ENCODE peak calls at places on chromosomes 3 and 15, in six cellular contexts. One of them, this sample, is unnamed.
A peak's percentile ranks its signal among the peaks of the same experiment; 100 is the strongest.

GRCh38 chr3:76997733-76998132 is 42.2 kb upstream of the ROBO2 start:
- DNase-seq in RWPE1: peak; percentile 11
- DNase-seq in left ventricle myocardium inferior: no peak
- DNase-seq in progenitor cell of endocrine pancreas: no peak
- DNase-seq in ovary: no peak
- DNase-seq in cardiac fibroblast: no peak
- DNase-seq in this sample: peak; percentile 65

GRCh38 chr3:81218023-81218422 is 543.4 kb downstream of the GBE1 start:
- DNase-seq in progenitor cell of endocrine pancreas: no peak
- DNase-seq in ovary: no peak
- DNase-seq in RWPE1: no peak
- DNase-seq in cardiac fibroblast: peak; percentile 72
- DNase-seq in left ventricle myocardium inferior: no peak
- DNase-seq in this sample: peak; percentile 29

GRCh38 chr15:45715528-45715927 is 80.7 kb downstream of the SQOR start:
- DNase-seq in cardiac fibroblast: peak; percentile 51
- DNase-seq in progenitor cell of endocrine pancreas: no peak
- DNase-seq in ovary: no peak
- DNase-seq in RWPE1: no peak
- DNase-seq in left ventricle myocardium inferior: no peak
- DNase-seq in this sample: peak; percentile 21

GRCh38 chr3:172189213-172189612 is 149.8 kb downstream of the FNDC3B start:
- DNase-seq in RWPE1: no peak
- DNase-seq in ovary: no peak
- DNase-seq in progenitor cell of endocrine pancreas: no peak
- DNase-seq in cardiac fibroblast: no peak
- DNase-seq in left ventricle myocardium inferior: no peak
- DNase-seq in this sample: no peak

GRCh38 chr15:92869263-92869940 is 30.7 kb upstream of the CHD2 start:
- DNase-seq in left ventricle myocardium inferior: no peak
- DNase-seq in ovary: no peak
- DNase-seq in RWPE1: peak; percentile 73
- DNase-seq in progenitor cell of endocrine pancreas: no peak
- DNase-seq in cardiac fibroblast: peak; percentile 39
- DNase-seq in this sample: no peak

GRCh38 chr3:100001514-100002270 is 112.6 kb downstream of the FILIP1L start:
- DNase-seq in left ventricle myocardium inferior: no peak
- DNase-seq in progenitor cell of endocrine pancreas: no peak
- DNase-seq in ovary: no peak
- DNase-seq in cardiac fibroblast: no peak
- DNase-seq in RWPE1: peak; percentile 77
- DNase-seq in this sample: no peak

GRCh38 chr3:27194494-27194893 is 174.7 kb downstream of the NEK10 start:
- DNase-seq in ovary: no peak
- DNase-seq in cardiac fibroblast: no peak
- DNase-seq in progenitor cell of endocrine pancreas: no peak
- DNase-seq in RWPE1: no peak
- DNase-seq in left ventricle myocardium inferior: no peak
- DNase-seq in this sample: peak; percentile 31

GRCh38 chr3:126287536-126288181 is 69.5 kb downstream of the KLF15 start:
- DNase-seq in progenitor cell of endocrine pancreas: no peak
- DNase-seq in ovary: peak; percentile 73
- DNase-seq in left ventricle myocardium inferior: peak; percentile 72
- DNase-seq in cardiac fibroblast: peak; percentile 57
- DNase-seq in RWPE1: no peak
- DNase-seq in this sample: peak; percentile 50

GRCh38 chr3:78919021-78919755 is 848.6 kb downstream of the ROBO1 start:
- DNase-seq in RWPE1: peak; percentile 15
- DNase-seq in ovary: no peak
- DNase-seq in left ventricle myocardium inferior: no peak
- DNase-seq in cardiac fibroblast: peak; percentile 97
- DNase-seq in progenitor cell of endocrine pancreas: no peak
- DNase-seq in this sample: peak; percentile 92

GRCh38 chr3:143977326-143978262 is 6.0 kb downstream of the DIPK2A start:
- DNase-seq in ovary: no peak
- DNase-seq in progenitor cell of endocrine pancreas: no peak
- DNase-seq in cardiac fibroblast: peak; percentile 58
- DNase-seq in RWPE1: no peak
- DNase-seq in left ventricle myocardium inferior: no peak
- DNase-seq in this sample: peak; percentile 55

GRCh38 chr15:55942332-55942731 is 51.1 kb downstream of the NEDD4 start:
- DNase-seq in RWPE1: no peak
- DNase-seq in cardiac fibroblast: no peak
- DNase-seq in progenitor cell of endocrine pancreas: no peak
- DNase-seq in ovary: no peak
- DNase-seq in left ventricle myocardium inferior: no peak
- DNase-seq in this sample: no peak

GRCh38 chr3:171460226-171461086 is at the start of gene TNIK:
- DNase-seq in left ventricle myocardium inferior: peak; percentile 94
- DNase-seq in ovary: peak; percentile 81
- DNase-seq in RWPE1: peak; percentile 94
- DNase-seq in progenitor cell of endocrine pancreas: peak; percentile 69
- DNase-seq in cardiac fibroblast: peak; percentile 91
- DNase-seq in this sample: peak; percentile 84

GRCh38 chr3:189392969-189393368 is 221.2 kb downstream of the TPRG1 start:
- DNase-seq in ovary: no peak
- DNase-seq in RWPE1: peak; percentile 91
- DNase-seq in left ventricle myocardium inferior: no peak
- DNase-seq in cardiac fibroblast: peak; percentile 23
- DNase-seq in progenitor cell of endocrine pancreas: no peak
- DNase-seq in this sample: peak; percentile 20

GRCh38 chr15:40680151-40680550 is 14.8 kb upstream of the RAD51 start:
- DNase-seq in cardiac fibroblast: no peak
- DNase-seq in left ventricle myocardium inferior: no peak
- DNase-seq in ovary: no peak
- DNase-seq in progenitor cell of endocrine pancreas: no peak
- DNase-seq in RWPE1: no peak
- DNase-seq in this sample: no peak

GRCh38 chr15:50066693-50067092 is 52.3 kb downstream of the ATP8B4 start:
- DNase-seq in cardiac fibroblast: no peak
- DNase-seq in RWPE1: no peak
- DNase-seq in progenitor cell of endocrine pancreas: no peak
- DNase-seq in ovary: no peak
- DNase-seq in left ventricle myocardium inferior: no peak
- DNase-seq in this sample: no peak

GRCh38 chr3:143280984-143281383 is 161.4 kb downstream of the CHST2 start:
- DNase-seq in ovary: no peak
- DNase-seq in progenitor cell of endocrine pancreas: no peak
- DNase-seq in RWPE1: no peak
- DNase-seq in cardiac fibroblast: no peak
- DNase-seq in left ventricle myocardium inferior: no peak
- DNase-seq in this sample: no peak

GRCh38 chr15:51621917-51622268 is 678 bp downstream of the DMXL2 start:
- DNase-seq in left ventricle myocardium inferior: peak; percentile 32
- DNase-seq in progenitor cell of endocrine pancreas: peak; percentile 27
- DNase-seq in cardiac fibroblast: peak; percentile 74
- DNase-seq in ovary: peak; percentile 41
- DNase-seq in RWPE1: peak; percentile 69
- DNase-seq in this sample: peak; percentile 68

GRCh38 chr15:99135194-99135593 is 30.3 kb downstream of the SYNM start:
- DNase-seq in ovary: no peak
- DNase-seq in RWPE1: no peak
- DNase-seq in left ventricle myocardium inferior: no peak
- DNase-seq in cardiac fibroblast: peak; percentile 40
- DNase-seq in progenitor cell of endocrine pancreas: no peak
- DNase-seq in this sample: peak; percentile 37

GRCh38 chr3:60906283-60906682 is 345.0 kb downstream of the FHIT start:
- DNase-seq in ovary: no peak
- DNase-seq in progenitor cell of endocrine pancreas: no peak
- DNase-seq in RWPE1: no peak
- DNase-seq in cardiac fibroblast: no peak
- DNase-seq in left ventricle myocardium inferior: no peak
- DNase-seq in this sample: no peak
- TF ChIP-seq CTCF in ovary: no peak
- TF ChIP-seq CTCF in progenitor cell of endocrine pancreas: no peak
- TF ChIP-seq CTCF in RWPE1: no peak
- TF ChIP-seq CTCF in cardiac fibroblast: no peak
- TF ChIP-seq CTCF in left ventricle myocardium inferior: no peak
- TF ChIP-seq CTCF in this sample: no peak

GRCh38 chr15:81336568-81336967 is 12.6 kb upstream of the STARD5 start:
- DNase-seq in RWPE1: peak; percentile 23
- DNase-seq in cardiac fibroblast: peak; percentile 61
- DNase-seq in progenitor cell of endocrine pancreas: no peak
- DNase-seq in ovary: no peak
- DNase-seq in left ventricle myocardium inferior: no peak
- DNase-seq in this sample: peak; percentile 55
- TF ChIP-seq CTCF in RWPE1: no peak
- TF ChIP-seq CTCF in cardiac fibroblast: peak; percentile 50
- TF ChIP-seq CTCF in progenitor cell of endocrine pancreas: peak; percentile 23
- TF ChIP-seq CTCF in ovary: no peak
- TF ChIP-seq CTCF in left ventricle myocardium inferior: peak; percentile 31
- TF ChIP-seq CTCF in this sample: peak; percentile 60

DNA sequence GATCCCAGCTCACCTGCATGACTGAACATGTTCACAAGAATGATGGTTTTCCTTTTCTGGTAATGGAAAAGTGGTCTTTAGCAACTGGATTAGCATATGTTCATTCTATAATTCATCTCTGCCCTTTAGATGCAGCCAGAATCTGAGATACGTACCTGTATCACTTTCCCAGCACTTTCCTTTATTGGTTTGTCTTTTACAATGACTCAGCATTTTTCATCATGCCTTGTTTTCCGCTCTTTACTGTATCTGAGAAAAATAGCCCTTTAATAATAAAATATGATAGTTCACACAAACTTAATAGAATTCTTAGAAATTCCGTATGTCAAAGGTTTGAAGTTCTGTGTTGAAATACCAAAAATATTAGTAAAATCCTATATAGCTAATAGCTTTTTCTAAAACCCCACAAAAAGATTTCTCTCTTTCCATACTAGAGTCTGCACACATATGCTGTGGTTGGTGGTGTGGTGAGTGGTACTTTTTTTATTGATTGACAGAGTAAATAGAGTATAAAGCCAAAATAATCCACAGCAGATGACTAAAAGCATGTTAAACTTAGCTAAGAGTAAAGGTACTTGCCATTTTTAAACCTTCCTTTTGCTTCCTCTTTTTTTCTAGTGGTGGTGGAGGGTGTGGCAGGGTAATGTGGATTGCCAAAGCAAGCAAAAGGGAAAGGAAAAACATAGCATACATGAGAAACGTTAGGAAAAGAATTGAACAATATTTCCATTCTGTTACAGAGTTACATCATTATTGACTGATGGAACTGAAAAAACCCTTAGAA is 328.9 kb upstream of the RBMS3 start:
- DNase-seq in progenitor cell of endocrine pancreas: no peak
- DNase-seq in RWPE1: no peak
- DNase-seq in left ventricle myocardium inferior: no peak
- DNase-seq in ovary: no peak
- DNase-seq in cardiac fibroblast: no peak
- DNase-seq in this sample: no peak
- TF ChIP-seq CTCF in progenitor cell of endocrine pancreas: no peak
- TF ChIP-seq CTCF in RWPE1: no peak
- TF ChIP-seq CTCF in left ventricle myocardium inferior: no peak
- TF ChIP-seq CTCF in ovary: no peak
- TF ChIP-seq CTCF in cardiac fibroblast: no peak
- TF ChIP-seq CTCF in this sample: no peak

GRCh38 chr3:197458179-197458707 is 97.5 kb downstream of the BDH1 start:
- DNase-seq in RWPE1: no peak
- DNase-seq in progenitor cell of endocrine pancreas: no peak
- DNase-seq in ovary: no peak
- DNase-seq in cardiac fibroblast: no peak
- DNase-seq in left ventricle myocardium inferior: no peak
- DNase-seq in this sample: no peak
- TF ChIP-seq CTCF in RWPE1: no peak
- TF ChIP-seq CTCF in progenitor cell of endocrine pancreas: peak; percentile 33
- TF ChIP-seq CTCF in ovary: no peak
- TF ChIP-seq CTCF in cardiac fibroblast: peak; percentile 27
- TF ChIP-seq CTCF in left ventricle myocardium inferior: peak; percentile 58
- TF ChIP-seq CTCF in this sample: peak; percentile 28

DNA sequence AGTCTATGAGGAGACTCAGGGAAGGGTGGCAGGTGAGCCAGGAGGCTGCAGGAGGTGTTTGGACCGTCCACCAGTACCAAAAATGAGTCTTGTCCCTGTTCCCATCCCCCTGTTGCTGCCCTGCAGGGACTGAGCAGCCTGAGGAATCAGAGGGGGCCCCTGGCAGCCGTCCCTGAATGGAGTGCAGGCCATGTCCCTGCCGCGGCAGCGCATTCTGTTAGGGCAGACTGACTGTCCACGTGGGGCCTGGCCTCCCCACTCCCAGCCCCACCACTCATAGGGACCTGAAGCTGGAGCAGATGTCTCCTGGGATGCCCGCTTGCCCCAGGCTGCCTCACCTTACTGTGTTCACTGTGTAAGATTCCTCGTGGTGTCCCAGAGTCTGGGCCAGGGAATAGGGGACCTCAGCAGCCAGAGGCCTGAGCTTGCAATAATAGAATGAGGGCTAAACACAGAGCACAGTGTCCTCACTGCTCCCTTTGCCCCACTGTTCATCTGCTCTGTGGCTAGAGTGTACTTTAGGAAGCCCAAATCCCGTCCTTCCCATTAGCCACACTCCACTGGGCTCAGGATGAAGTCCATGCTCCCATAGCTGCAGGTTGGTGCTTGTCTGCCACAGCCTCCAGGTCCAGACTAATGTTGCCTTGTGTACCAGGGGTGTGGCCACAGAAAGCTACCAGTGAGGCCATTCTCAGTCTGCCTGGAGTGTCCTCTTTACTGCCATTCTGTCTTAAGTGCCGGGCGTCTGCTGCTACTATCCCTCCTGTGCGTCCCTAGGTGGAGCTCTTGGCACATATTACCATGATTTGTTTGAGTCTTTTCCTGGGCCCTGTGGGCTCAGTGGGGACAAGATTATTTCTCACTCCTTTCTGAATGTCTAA is 63.2 kb downstream of the HCN4 start:
- DNase-seq in RWPE1: peak; percentile 74
- DNase-seq in left ventricle myocardium inferior: no peak
- DNase-seq in ovary: no peak
- DNase-seq in cardiac fibroblast: peak; percentile 83
- DNase-seq in progenitor cell of endocrine pancreas: no peak
- DNase-seq in this sample: peak; percentile 71
- TF ChIP-seq CTCF in RWPE1: peak; percentile 73
- TF ChIP-seq CTCF in left ventricle myocardium inferior: peak; percentile 68
- TF ChIP-seq CTCF in ovary: no peak
- TF ChIP-seq CTCF in cardiac fibroblast: peak; percentile 78
- TF ChIP-seq CTCF in progenitor cell of endocrine pancreas: peak; percentile 68
- TF ChIP-seq CTCF in this sample: peak; percentile 74

DNA sequence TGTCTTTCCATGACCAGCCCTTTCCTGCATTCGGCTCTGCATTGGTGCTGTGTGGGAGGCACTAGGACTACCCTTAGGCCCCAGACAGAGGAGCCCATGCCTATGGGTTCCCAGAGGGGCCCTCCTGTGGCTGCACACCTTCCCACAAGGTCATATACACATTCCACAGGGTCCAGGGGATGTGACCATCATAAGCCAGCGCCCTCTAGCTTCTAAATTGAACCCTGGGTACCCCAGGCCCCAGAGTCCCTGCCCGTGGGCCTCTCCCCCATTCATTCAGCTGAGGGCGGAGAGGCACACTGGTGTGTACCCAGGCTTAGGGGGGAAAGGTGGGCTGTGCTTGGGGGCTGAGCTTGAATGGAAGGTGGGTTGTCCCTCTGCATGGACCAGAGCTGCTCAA is 10.2 kb upstream of the SLC6A6 start:
- DNase-seq in ovary: no peak
- DNase-seq in cardiac fibroblast: no peak
- DNase-seq in left ventricle myocardium inferior: no peak
- DNase-seq in RWPE1: no peak
- DNase-seq in progenitor cell of endocrine pancreas: no peak
- DNase-seq in this sample: no peak
- TF ChIP-seq CTCF in ovary: no peak
- TF ChIP-seq CTCF in cardiac fibroblast: no peak
- TF ChIP-seq CTCF in left ventricle myocardium inferior: no peak
- TF ChIP-seq CTCF in RWPE1: no peak
- TF ChIP-seq CTCF in progenitor cell of endocrine pancreas: no peak
- TF ChIP-seq CTCF in this sample: no peak

GRCh38 chr3:57856675-57857074 is 100.6 kb downstream of the SLMAP start:
- DNase-seq in left ventricle myocardium inferior: no peak
- DNase-seq in progenitor cell of endocrine pancreas: no peak
- DNase-seq in ovary: no peak
- DNase-seq in cardiac fibroblast: peak; percentile 41
- DNase-seq in RWPE1: peak; percentile 7
- DNase-seq in this sample: no peak
- TF ChIP-seq CTCF in left ventricle myocardium inferior: peak; percentile 27
- TF ChIP-seq CTCF in progenitor cell of endocrine pancreas: peak; percentile 27
- TF ChIP-seq CTCF in ovary: no peak
- TF ChIP-seq CTCF in cardiac fibroblast: peak; percentile 21
- TF ChIP-seq CTCF in RWPE1: no peak
- TF ChIP-seq CTCF in this sample: peak; percentile 23

This sample was measured in astrocyte of the spinal cord.